ENCODE peak calls at places on chromosomes 16 and 17, in four cellular contexts. B is cardiac fibroblast, U is fibroblast of villous mesenchyme, H is hepatocyte. T is an unnamed sample.

GRCh38 chr17:38454528-38454927 is 26.3 kb downstream of the ARHGAP23 start:
- DNase-seq in B (peak; percentile 75), U (peak; percentile 80), H (peak; percentile 65), T (no peak)

GRCh38 chr16:2237552-2238395 is 1.5 kb downstream of the DNASE1L2 start:
- DNase-seq in B (no peak), U (no peak), H (no peak), T (no peak)

GRCh38 chr17:79465011-79466006 is 145.5 kb downstream of the RBFOX3 start:
- DNase-seq in B (no peak), U (no peak), H (no peak), T (no peak)

GRCh38 chr16:66304151-66304550 is 62.3 kb upstream of the CDH5 start:
- DNase-seq in B (no peak), U (no peak), H (no peak), T (no peak)

GRCh38 chr16:20854963-20855362 is 45.2 kb downstream of the DCUN1D3 start:
- DNase-seq in B (no peak), U (no peak), H (no peak), T (no peak)

GRCh38 chr16:85616608-85617311 is 3.6 kb downstream of the GSE1 start:
- DNase-seq in B (no peak), U (peak; percentile 28), H (no peak), T (peak; percentile 74)

GRCh38 chr17:36652716-36653115 is 51.3 kb downstream of the MRM1 start:
- DNase-seq in B (peak; percentile 12), U (no peak), H (peak; percentile 26), T (no peak)

GRCh38 chr16:69143116-69143515 is 10.7 kb downstream of the UTP4 start:
- DNase-seq in B (peak; percentile 3), U (no peak), H (peak; percentile 11), T (no peak)

GRCh38 chr17:27565874-27566672 is 64.9 kb upstream of the LGALS9 start:
- DNase-seq in B (peak; percentile 32), U (no peak), H (no peak), T (peak; percentile 86)

GRCh38 chr16:69217433-69217832 is 30.5 kb downstream of the SNTB2 start:
- DNase-seq in B (peak; percentile 61), U (peak; percentile 81), H (peak; percentile 40), T (no peak)

GRCh38 chr17:83024205-83024971 is 55.0 kb upstream of the METRNL start:
- DNase-seq in B (no peak), U (no peak), H (no peak), T (peak; percentile 63)

DNA sequence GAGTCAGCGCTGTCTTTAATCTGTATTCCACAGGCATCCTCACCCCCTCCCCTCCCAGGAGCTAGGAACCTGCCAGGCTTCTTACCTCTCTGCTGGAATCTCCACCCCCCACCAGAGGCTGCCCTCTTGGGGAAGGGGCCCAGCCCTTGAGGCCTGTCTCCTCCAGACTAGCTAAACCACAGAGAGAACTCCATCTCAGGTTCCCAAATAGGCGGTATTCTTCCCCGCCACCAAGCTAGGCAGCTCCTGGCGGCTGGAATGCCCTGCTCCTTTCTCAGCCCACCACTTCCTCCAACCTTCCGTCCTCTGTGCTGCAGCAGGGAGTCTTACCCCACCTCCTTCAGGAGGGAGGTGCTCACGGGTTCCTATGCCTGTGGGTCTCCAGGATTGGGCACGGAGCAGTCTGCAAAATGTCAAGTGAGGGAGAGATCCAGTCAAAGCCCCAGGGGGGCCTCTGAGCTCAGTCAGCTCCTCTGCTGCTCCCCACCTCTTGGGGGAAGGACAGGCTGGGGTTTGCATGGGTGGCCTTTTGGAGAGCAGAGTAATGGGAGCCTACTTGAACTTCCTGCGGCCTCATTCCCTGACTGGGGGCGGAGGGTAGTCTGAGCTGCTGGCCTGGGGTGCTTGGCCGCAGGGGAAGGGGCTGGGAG is 55.7 kb downstream of the SREBF1 start:
- DNase-seq in B (no peak), U (peak; percentile 93), H (peak; percentile 84), T (no peak)
- TF ChIP-seq CTCF in B (no peak), U (peak; percentile 66), H (peak; percentile 43), T (no peak)

DNA sequence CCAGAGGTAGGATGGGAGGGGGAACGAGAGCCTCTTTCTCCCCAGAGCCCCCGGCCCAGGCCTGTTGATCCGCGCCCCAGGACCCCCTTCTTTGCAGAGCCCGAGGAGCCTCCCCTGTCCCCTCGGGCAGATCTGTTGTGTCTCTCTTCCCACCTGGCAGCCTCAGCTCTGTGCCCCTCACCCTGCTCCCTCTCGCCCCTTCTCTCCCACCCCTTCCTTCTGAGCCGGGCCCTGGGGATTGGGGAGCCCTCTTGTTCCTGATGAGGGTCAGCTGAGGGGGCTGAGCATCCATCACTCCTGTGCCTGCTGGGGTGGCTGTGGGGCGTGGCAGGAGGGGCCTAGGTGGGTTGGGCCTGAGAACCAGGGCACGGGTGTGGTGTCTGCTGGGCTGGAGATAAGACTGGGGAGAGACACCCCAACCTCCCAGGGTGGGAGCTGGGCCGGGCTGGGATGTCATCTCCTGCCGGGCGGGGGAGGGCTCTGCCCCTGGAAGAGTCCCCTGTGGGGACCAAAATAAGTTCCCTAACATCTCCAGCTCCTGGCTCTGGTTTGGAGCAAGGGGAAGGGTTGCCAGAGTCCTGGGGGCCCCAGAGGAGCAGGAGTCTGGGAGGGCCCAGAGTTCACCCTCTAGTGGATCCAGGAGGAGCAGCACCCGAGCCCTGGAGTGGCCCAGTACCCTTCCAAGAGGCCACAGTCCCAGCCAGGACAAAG is 65.4 kb downstream of the MRC2 start:
- DNase-seq in B (peak; percentile 38), U (peak; percentile 33), H (no peak), T (peak; percentile 20)
- TF ChIP-seq CTCF in B (peak; percentile 73), U (peak; percentile 58), H (no peak), T (no peak)

GRCh38 chr16:11213799-11214198 is 42.2 kb downstream of the SOCS1 start:
- DNase-seq in B (no peak), U (no peak), H (no peak), T (no peak)

GRCh38 chr16:11215935-11216556 is 40.0 kb downstream of the SOCS1 start:
- DNase-seq in B (no peak), U (no peak), H (no peak), T (no peak)

GRCh38 chr16:11219188-11219587 is 36.8 kb downstream of the SOCS1 start:
- DNase-seq in B (no peak), U (no peak), H (no peak), T (no peak)

GRCh38 chr16:11217651-11218323 is 38.2 kb downstream of the SOCS1 start:
- DNase-seq in B (no peak), U (no peak), H (no peak), T (no peak)

DNA sequence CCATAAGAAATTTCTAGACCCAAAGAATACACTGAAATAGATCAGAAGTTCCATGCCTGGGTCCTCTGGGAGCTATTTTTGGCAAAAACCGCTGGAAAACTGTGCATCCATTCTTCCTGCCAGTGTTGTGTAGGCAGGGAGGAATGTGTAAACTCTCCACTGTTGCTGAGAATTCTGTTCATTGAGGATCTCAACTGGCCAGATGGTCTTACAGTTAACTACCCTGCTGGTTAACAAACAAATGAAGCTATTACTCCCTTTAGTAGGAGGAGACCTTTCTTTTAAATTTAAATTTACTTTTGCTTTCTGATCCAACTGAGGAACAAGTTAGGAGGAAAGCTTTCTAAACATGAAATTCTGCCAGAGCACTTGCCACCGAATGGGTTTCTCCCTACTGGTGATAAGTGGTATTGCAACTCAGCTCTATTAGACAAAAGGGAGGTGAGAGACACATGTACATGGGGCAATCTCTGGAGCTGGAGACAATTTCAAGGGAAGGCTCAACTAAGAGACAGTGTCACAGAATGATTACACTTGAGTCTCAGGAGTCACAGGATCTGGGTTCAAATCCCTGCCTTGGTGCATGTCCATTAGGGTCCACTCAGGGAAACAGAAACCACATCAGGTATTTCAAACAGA is 37.6 kb downstream of the SOCS1 start:
- DNase-seq in B (peak; percentile 27), U (no peak), H (no peak), T (no peak)
- TF ChIP-seq CTCF in B (peak; percentile 73), U (peak; percentile 54), H (peak; percentile 20), T (peak; percentile 98)

DNA sequence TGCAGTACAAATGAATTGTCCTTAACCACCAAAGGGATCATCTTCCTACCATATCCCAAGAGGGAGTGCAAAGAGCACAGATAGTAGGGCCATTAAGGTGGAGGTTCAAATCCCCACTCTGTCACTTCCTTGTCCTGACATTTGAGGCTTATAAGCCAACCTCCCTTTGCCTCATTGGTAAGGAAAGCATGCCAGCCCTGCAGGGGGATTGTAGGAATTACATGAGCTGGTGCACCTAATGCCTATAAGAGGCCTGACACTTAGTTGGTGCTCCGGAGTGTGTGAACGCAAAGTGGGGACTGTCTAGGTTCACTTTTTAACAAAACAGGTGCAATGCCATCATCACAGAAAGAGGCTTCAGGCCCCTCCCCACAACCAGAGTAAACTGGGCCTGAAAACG is 374.4 kb downstream of the SNX29 start:
- DNase-seq in B (no peak), U (no peak), H (no peak), T (no peak)
- TF ChIP-seq CTCF in B (no peak), U (no peak), H (no peak), T (no peak)

GRCh38 chr17:29283496-29283895 is 10.5 kb downstream of the NUFIP2 start:
- DNase-seq in B (peak; percentile 23), U (no peak), H (no peak), T (no peak)
- TF ChIP-seq CTCF in B (no peak), U (peak; percentile 8), H (peak; percentile 23), T (peak; percentile 30)

T was measured in activated CD8-positive, alpha-beta T cell treated with anti-CD3 and anti-CD28 coated beads for 36 hours.